ENCODE peak calls at places on chromosomes 1 and 21, in nine cellular contexts. I is hippocampal formation; L is stromal cell of bone marrow; V is foreskin fibroblast; K is neural crest cell; G is GM20000; O is iris pigment epithelial cell; U is stimulated activated CD8-positive, alpha-beta memory T cell treated with anti-CD3 and anti-CD28 coated beads, Interleukin-7, amount 100 ng/mL, for 24 hours; A is neural progenitor cell. C is an unnamed sample.

GRCh38 chr1:96872757-96873156 is 151.2 kb downstream of the PTBP2 start:
- DNase-seq in I (no peak), L (no peak), V (no peak), K (no peak), G (no peak), O (no peak), U (no peak), A (peak; percentile 11), C (no peak)

GRCh38 chr21:31115249-31115648 is 77.0 kb upstream of the KRTAP19-8 start:
- DNase-seq in I (no peak), L (no peak), V (no peak), K (no peak), G (no peak), O (no peak), U (no peak), A (no peak), C (no peak)

GRCh38 chr21:16457498-16457897 is 727.7 kb downstream of the USP25 start:
- DNase-seq in I (no peak), L (no peak), V (no peak), K (no peak), G (no peak), O (no peak), U (no peak), A (no peak), C (no peak)

GRCh38 chr1:28243685-28244439 is 7.9 kb downstream of the ATP5IF1 start:
- DNase-seq in I (no peak), L (no peak), V (no peak), K (no peak), G (no peak), O (no peak), U (no peak), A (no peak), C (no peak)

GRCh38 chr1:171298696-171299095 is 15.3 kb upstream of the FMO4 start:
- DNase-seq in I (no peak), L (no peak), V (no peak), K (no peak), G (no peak), O (no peak), U (no peak), A (no peak), C (no peak)

GRCh38 chr21:17351766-17352165 is 161.1 kb upstream of the CXADR start:
- DNase-seq in I (no peak), L (no peak), V (no peak), K (no peak), G (no peak), O (no peak), U (no peak), A (no peak), C (no peak)

GRCh38 chr1:223258751-223259177 is 105.2 kb downstream of the SUSD4 start:
- DNase-seq in I (no peak), L (peak; percentile 52), V (peak; percentile 53), K (no peak), G (no peak), O (peak; percentile 55), U (no peak), A (no peak), C (no peak)

GRCh38 chr1:244839656-244840055 is 4.2 kb downstream of the COX20 start:
- DNase-seq in I (no peak), L (no peak), V (no peak), K (no peak), G (no peak), O (no peak), U (no peak), A (no peak), C (no peak)

GRCh38 chr1:67390041-67390887 is 39.9 kb downstream of the SERBP1 start:
- DNase-seq in I (no peak), L (peak; percentile 42), V (peak; percentile 52), K (no peak), G (no peak), O (peak; percentile 91), U (no peak), A (no peak), C (no peak)

C was measured in occipital lobe.